ENCODE peak calls at places on chromosomes 11 and 22, in four cellular contexts. H, I, W and P are unnamed samples.

GRCh38 chr22:21041937-21042336 is 3.8 kb upstream of the LRRC74B start:
- DNase-seq in H (no peak), I (no peak), W (no peak), P (no peak)

GRCh38 chr11:116199182-116199581 is 573.6 kb downstream of the BUD13 start:
- DNase-seq in H (no peak), I (no peak), W (no peak), P (no peak)

GRCh38 chr11:115284766-115285165 is 219.4 kb downstream of the CADM1 start:
- DNase-seq in H (no peak), I (no peak), W (no peak), P (no peak)

GRCh38 chr11:70569996-70570692 is 171.8 kb downstream of the CTTN start:
- DNase-seq in H (no peak), I (no peak), W (no peak), P (no peak)

GRCh38 chr11:108643974-108644373 is 20.9 kb upstream of the DDX10 start:
- DNase-seq in H (no peak), I (no peak), W (no peak), P (no peak)

GRCh38 chr11:111749646-111750045 is 16.5 kb downstream of the PPP2R1B start:
- DNase-seq in H (no peak), I (no peak), W (no peak), P (no peak)

GRCh38 chr11:84870486-84870885 is 756.7 kb downstream of the DLG2 start:
- DNase-seq in H (no peak), I (no peak), W (no peak), P (no peak)

GRCh38 chr11:73333626-73334199 is 25.6 kb downstream of the ARHGEF17 start:
- DNase-seq in H (no peak), I (no peak), W (no peak), P (no peak)

GRCh38 chr11:12430912-12431311 is 53.5 kb downstream of the PARVA start:
- DNase-seq in H (no peak), I (peak), W (peak), P (no peak)

GRCh38 chr11:94732617-94733292 is 35.4 kb upstream of the AMOTL1 start:
- DNase-seq in H (no peak), I (no peak), W (peak), P (no peak)

GRCh38 chr11:206002-206384 is 1.2 kb downstream of the BET1L start:
- DNase-seq in H (no peak), I (no peak), W (peak), P (no peak)

GRCh38 chr11:102564110-102564509 is 33.6 kb upstream of the MMP7 start:
- DNase-seq in H (peak), I (peak), W (no peak), P (no peak)

GRCh38 chr11:35192347-35192746 is 53.4 kb downstream of the CD44 start:
- DNase-seq in H (no peak), I (no peak), W (peak), P (no peak)

GRCh38 chr22:19691721-19692341 is 22.5 kb upstream of the SEPTIN5 start:
- DNase-seq in H (peak), I (peak), W (no peak), P (no peak)

GRCh38 chr11:81071641-81072040 is 1630.8 kb upstream of the TENM4 start:
- DNase-seq in H (no peak), I (no peak), W (no peak), P (no peak)

GRCh38 chr11:3077846-3078440 is 20.7 kb upstream of the CARS1 start:
- DNase-seq in H (no peak), I (no peak), W (no peak), P (no peak)

GRCh38 chr11:12258451-12258850 is 118.9 kb upstream of the PARVA start:
- DNase-seq in H (peak), I (peak), W (no peak), P (peak)

GRCh38 chr22:23858484-23858815 is 775 bp downstream of the SLC2A11 start:
- DNase-seq in H (no peak), I (no peak), W (no peak), P (no peak)

GRCh38 chr22:23859201-23859600 is 1.5 kb downstream of the SLC2A11 start:
- DNase-seq in H (no peak), I (no peak), W (no peak), P (no peak)

GRCh38 chr22:23862103-23862502 is 4.4 kb downstream of the SLC2A11 start:
- DNase-seq in H (peak), I (peak), W (no peak), P (peak)

GRCh38 chr22:23856721-23857605 is 712 bp upstream of the SLC2A11 start:
- DNase-seq in H (no peak), I (peak), W (peak), P (peak)

DNA sequence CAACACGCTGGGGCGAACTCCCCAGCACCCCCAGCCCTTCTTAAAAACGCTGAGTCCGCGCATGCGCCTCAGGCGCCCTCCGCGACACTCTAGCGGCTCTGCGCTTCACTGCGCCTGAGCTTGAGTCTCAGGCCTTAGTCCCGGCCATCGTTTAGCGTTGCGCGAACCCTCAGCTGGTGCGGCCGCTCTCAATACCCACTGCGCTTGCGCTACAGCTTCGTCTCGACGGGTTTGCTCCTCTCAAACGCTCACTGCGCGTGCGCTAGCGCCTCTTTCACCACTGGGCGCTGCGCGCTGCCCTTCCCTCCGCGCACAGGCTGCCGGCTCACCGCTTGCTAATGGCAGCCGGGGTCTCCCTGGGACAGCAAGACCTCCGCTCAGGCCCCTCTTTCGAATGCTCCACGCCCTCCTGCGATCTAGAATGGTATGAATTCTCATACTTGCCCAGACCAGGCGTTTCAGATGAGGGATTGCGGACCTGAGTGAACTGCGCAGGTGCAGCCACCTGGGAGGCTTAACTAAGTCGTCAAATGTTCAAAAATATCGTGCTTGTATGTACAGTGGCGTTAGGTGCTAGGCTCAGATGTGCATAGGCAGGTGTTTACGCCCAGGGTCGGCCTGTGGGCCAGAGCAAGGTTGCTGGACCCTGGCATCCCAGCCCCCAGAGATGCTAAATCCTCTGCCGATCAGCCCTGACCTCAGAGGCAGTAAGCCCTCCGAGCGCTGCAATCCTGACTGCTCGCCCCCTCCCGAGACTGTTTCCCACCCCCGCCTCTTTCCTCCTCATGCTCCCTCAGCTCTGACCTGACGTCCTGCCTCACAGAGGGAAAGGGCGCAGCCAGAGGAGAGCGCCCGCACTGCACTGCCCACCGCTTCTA is at the start of gene SLC2A11:
- DNase-seq in H (peak), I (peak), W (peak), P (peak)
- TF ChIP-seq POLR2A in H (peak), I (peak), W (peak), P (peak)

GRCh38 chr11:18105802-18106574 is at the start of gene SAAL1:
- DNase-seq in H (peak), I (peak), W (peak), P (peak)
- TF ChIP-seq POLR2A in H (peak), I (peak), W (peak), P (peak)

GRCh38 chr11:76336597-76336996 is 44.3 kb downstream of the THAP12 start:
- DNase-seq in H (no peak), I (no peak), W (no peak), P (no peak)

GRCh38 chr11:76335827-76336226 is 45.1 kb downstream of the THAP12 start:
- DNase-seq in H (no peak), I (no peak), W (no peak), P (no peak)

GRCh38 chr11:76337469-76337868 is 43.5 kb downstream of the THAP12 start:
- DNase-seq in H (no peak), I (no peak), W (no peak), P (no peak)

GRCh38 chr11:76337918-76338317 is 43.0 kb downstream of the THAP12 start:
- DNase-seq in H (no peak), I (no peak), W (no peak), P (no peak)

GRCh38 chr11:76339217-76339616 is 41.7 kb downstream of the THAP12 start:
- DNase-seq in H (no peak), I (no peak), W (no peak), P (no peak)
- TF ChIP-seq POLR2A in H (no peak), I (no peak), W (no peak), P (no peak)

DNA sequence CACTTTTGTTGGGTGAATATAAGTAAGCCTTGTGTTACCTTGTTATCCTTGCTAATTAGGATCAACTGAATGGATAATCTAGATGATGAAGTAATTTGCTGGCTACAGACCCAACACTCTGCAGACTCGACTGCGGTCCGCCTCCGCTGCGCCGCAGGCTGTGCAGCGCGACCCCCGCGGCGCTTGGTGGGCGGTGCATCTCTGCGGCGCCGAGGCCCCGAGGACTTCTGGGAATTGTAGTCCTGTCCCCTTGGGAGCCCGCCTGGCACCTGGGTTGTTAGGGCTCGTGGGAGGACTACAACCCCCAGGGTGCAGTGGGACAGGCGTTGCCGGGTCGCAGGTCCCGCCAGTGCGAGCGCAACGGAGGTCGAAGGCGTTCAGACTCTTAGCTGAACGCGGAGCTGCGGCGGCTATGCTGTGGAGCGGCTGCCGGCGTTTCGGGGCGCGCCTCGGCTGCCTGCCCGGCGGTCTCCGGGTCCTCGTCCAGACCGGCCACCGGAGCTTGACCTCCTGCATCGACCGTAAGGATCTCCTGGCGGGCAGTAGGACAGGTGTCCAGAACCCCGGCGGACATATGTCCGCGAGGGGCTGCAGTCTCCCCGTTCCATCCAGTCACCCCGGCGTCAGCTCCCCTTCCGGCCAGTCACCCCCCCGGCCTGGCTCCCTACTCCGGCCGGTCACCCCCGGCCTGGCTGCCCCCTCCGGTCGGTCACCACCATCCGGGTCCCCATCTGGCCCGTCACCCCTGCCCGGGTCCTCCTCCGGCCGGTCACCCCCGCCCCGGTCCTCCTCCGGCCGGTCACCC is at the start of the genes ACAD8 and THYN1:
- DNase-seq in H (peak), I (peak), W (peak), P (peak)
- TF ChIP-seq POLR2A in H (peak), I (peak), W (peak), P (peak)

GRCh38 chr11:59680287-59681154 is 11.7 kb upstream of the PATL1 start:
- DNase-seq in H (peak), I (peak), W (peak), P (peak)

GRCh38 chr11:59679347-59679746 is 10.5 kb upstream of the PATL1 start:
- DNase-seq in H (no peak), I (no peak), W (no peak), P (no peak)

GRCh38 chr11:59678118-59678812 is 9.4 kb upstream of the PATL1 start:
- DNase-seq in H (no peak), I (no peak), W (no peak), P (no peak)

GRCh38 chr11:59676205-59676604 is 7.4 kb upstream of the PATL1 start:
- DNase-seq in H (no peak), I (no peak), W (no peak), P (no peak)

DNA sequence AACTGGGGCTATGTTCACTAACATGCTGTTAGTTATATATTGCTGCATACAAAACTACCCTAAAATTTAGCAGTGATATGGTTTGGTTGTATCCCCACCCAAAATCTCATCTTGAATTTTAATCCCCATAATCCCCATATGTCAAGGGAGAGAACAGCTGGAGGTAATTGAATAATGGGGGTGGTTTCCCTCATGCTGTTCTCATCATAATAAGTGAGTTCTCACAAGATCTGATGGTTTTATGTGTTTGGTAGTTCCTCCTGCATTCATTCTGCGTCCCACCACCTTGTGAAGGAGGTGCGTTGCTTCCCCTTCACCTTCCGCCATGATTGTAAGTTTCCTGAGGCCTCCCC is 10.0 kb upstream of the PATL1 start:
- DNase-seq in H (no peak), I (no peak), W (no peak), P (no peak)
- TF ChIP-seq POLR2A in H (no peak), I (no peak), W (no peak), P (no peak)

DNA sequence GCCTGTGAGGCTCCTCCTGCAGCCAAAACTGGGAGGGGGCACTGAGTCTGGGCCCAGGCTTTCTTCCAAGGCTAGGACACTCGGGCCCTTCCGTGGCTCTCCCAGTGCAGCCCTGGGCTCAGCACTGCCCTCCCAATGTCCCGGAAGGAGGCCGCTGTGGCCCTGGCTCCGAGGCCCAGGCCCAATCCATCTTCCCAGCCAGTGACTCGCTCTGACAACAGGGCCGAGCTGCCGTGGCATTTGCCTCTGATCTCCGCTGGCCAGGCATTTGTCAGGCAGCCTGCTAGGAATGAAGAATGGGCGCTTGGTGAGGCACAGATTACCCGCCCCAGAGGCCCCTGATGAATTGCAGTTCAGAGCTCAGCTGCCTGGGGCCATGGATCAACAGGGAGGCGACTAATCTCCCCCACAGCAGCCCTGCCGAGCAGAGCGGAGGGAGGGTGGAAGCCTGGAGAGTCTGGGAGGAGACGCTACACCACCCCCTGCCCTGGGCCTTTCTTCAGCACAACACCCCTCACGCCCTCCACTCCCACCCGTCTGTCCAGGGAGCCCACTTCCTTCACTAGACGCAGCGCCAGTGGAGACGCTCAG is 8.3 kb downstream of the FXYD2 start:
- DNase-seq in H (peak), I (no peak), W (no peak), P (no peak)
- TF ChIP-seq POLR2A in H (no peak), I (no peak), W (no peak), P (no peak)

GRCh38 chr22:45311033-45311531 is 1.3 kb downstream of the FAM118A start:
- DNase-seq in H (no peak), I (no peak), W (no peak), P (no peak)

GRCh38 chr22:45308624-45309421 is 911 bp upstream of the FAM118A start:
- DNase-seq in H (no peak), I (no peak), W (no peak), P (peak)

GRCh38 chr22:45310331-45311032 is 748 bp downstream of the FAM118A start:
- DNase-seq in H (no peak), I (no peak), W (peak), P (peak)

GRCh38 chr22:45312415-45312814 is 2.7 kb downstream of the FAM118A start:
- DNase-seq in H (no peak), I (no peak), W (no peak), P (no peak)

GRCh38 chr22:45309422-45310227 is at the start of gene FAM118A:
- DNase-seq in H (peak), I (peak), W (peak), P (peak)
- TF ChIP-seq POLR2A in H (peak), I (peak), W (peak), P (peak)